ENCODE peak calls at places on chromosome 3, in ten cellular contexts. S, V, X, W, N, G, L, Z, C and T are unnamed samples.

GRCh38 chr3:16873872-16874271 is 10.9 kb upstream of the PLCL2 start:
- DNase-seq in Z (no peak), S (no peak), N (no peak), V (no peak), G (no peak), C (no peak), X (no peak), L (no peak), W (no peak), T (no peak)

GRCh38 chr3:65178703-65179102 is 490.9 kb upstream of the ADAMTS9 start:
- DNase-seq in N (no peak), V (no peak), G (no peak), W (no peak), Z (no peak), S (no peak), C (no peak), X (no peak), L (no peak), T (no peak)

GRCh38 chr3:44079916-44080315 is 161.8 kb upstream of the TOPAZ1 start:
- DNase-seq in S (no peak), V (no peak), L (no peak), C (no peak), W (no peak), Z (no peak), G (no peak), N (no peak), X (no peak), T (no peak)

GRCh38 chr3:149553781-149554451 is 79.4 kb downstream of the TM4SF4 start:
- DNase-seq in L (no peak), S (no peak), C (no peak), Z (no peak), X (no peak), V (no peak), N (no peak), W (no peak), G (no peak), T (peak; percentile 89)

GRCh38 chr3:197782230-197782629 is 8.8 kb upstream of the LRCH3 start:
- DNase-seq in S (no peak), Z (no peak), L (no peak), X (no peak), V (no peak), G (no peak), W (no peak), N (no peak), C (no peak), T (no peak)

GRCh38 chr3:79187441-79187840 is 580.4 kb downstream of the ROBO1 start:
- DNase-seq in Z (no peak), C (no peak), N (no peak), G (no peak), L (no peak), S (no peak), V (peak; percentile 49), X (no peak), W (no peak), T (no peak)

GRCh38 chr3:20042331-20042730 is 2.1 kb downstream of the KAT2B start:
- DNase-seq in S (no peak), L (no peak), X (no peak), Z (no peak), V (no peak), W (no peak), G (no peak), C (no peak), N (no peak), T (no peak)

GRCh38 chr3:170079466-170080165 is 41.8 kb downstream of the GPR160 start:
- DNase-seq in N (no peak), G (no peak), X (no peak), L (no peak), W (no peak), S (no peak), Z (no peak), C (no peak), V (no peak), T (no peak)

GRCh38 chr3:150447631-150448465 is 39.8 kb downstream of the TSC22D2 start:
- DNase-seq in Z (no peak), W (no peak), N (no peak), S (no peak), G (no peak), V (no peak), L (no peak), C (no peak), X (no peak), T (no peak)

GRCh38 chr3:128067481-128067880 is 15.2 kb downstream of the SEC61A1 start:
- DNase-seq in N (no peak), C (no peak), Z (no peak), S (no peak), L (no peak), V (no peak), W (no peak), X (no peak), G (no peak), T (no peak)

GRCh38 chr3:112855883-112856282 is 9.2 kb upstream of the CD200R1L start:
- DNase-seq in X (no peak), Z (no peak), N (no peak), C (no peak), V (no peak), G (no peak), S (no peak), L (no peak), W (no peak), T (no peak)

GRCh38 chr3:126846316-126846715 is 136.6 kb upstream of the PLXNA1 start:
- DNase-seq in N (no peak), W (no peak), Z (no peak), L (no peak), S (no peak), C (no peak), G (no peak), X (no peak), V (no peak), T (no peak)

GRCh38 chr3:140206196-140207040 is 271.4 kb downstream of the CLSTN2 start:
- DNase-seq in G (peak; percentile 75), W (peak; percentile 52), L (no peak), V (no peak), N (no peak), S (no peak), Z (peak; percentile 36), X (no peak), C (no peak), T (no peak)

GRCh38 chr3:12465151-12465795 is 19.0 kb upstream of the TSEN2 start:
- DNase-seq in X (no peak), L (no peak), C (no peak), N (no peak), G (no peak), V (no peak), Z (no peak), W (no peak), S (no peak), T (no peak)